ENCODE peak calls at places on chromosomes 6 and 20, in five cellular contexts. One of them, this sample, is unnamed.

GRCh38 chr6:5292154-5292553 is 30.8 kb downstream of the FARS2 start:
- DNase-seq in aorta: no peak
- DNase-seq in psoas muscle: no peak
- DNase-seq in fibroblast of lung: no peak
- DNase-seq in AG04450: no peak
- DNase-seq in this sample: no peak

GRCh38 chr20:57594092-57594911 is 25.9 kb downstream of the ZBP1 start:
- DNase-seq in aorta: peak
- DNase-seq in fibroblast of lung: peak
- DNase-seq in AG04450: no peak
- DNase-seq in psoas muscle: peak
- DNase-seq in this sample: no peak

GRCh38 chr6:38460216-38460615 is 179.5 kb downstream of the BTBD9 start:
- DNase-seq in aorta: no peak
- DNase-seq in psoas muscle: no peak
- DNase-seq in fibroblast of lung: peak
- DNase-seq in AG04450: peak
- DNase-seq in this sample: no peak

GRCh38 chr6:109082178-109082577 is 12.5 kb downstream of the SESN1 start:
- DNase-seq in AG04450: no peak
- DNase-seq in fibroblast of lung: peak
- DNase-seq in psoas muscle: no peak
- DNase-seq in aorta: no peak
- DNase-seq in this sample: no peak

GRCh38 chr6:46022110-46022948 is 6.7 kb upstream of the CLIC5 start:
- DNase-seq in fibroblast of lung: no peak
- DNase-seq in AG04450: no peak
- DNase-seq in psoas muscle: no peak
- DNase-seq in aorta: no peak
- DNase-seq in this sample: no peak

GRCh38 chr20:46751856-46752255 is 42.4 kb downstream of the SLC2A10 start:
- DNase-seq in AG04450: no peak
- DNase-seq in psoas muscle: no peak
- DNase-seq in aorta: no peak
- DNase-seq in fibroblast of lung: peak
- DNase-seq in this sample: no peak

GRCh38 chr6:167462913-167463312 is 138.0 kb downstream of the TTLL2 start:
- DNase-seq in aorta: no peak
- DNase-seq in psoas muscle: no peak
- DNase-seq in fibroblast of lung: no peak
- DNase-seq in AG04450: no peak
- DNase-seq in this sample: no peak

GRCh38 chr6:116764961-116765841 is at the start of gene FAM162B:
- DNase-seq in AG04450: no peak
- DNase-seq in aorta: no peak
- DNase-seq in fibroblast of lung: peak
- DNase-seq in psoas muscle: peak
- DNase-seq in this sample: no peak

GRCh38 chr20:25867776-25868649 is 171.4 kb upstream of the ZNF337 start:
- DNase-seq in aorta: peak
- DNase-seq in AG04450: no peak
- DNase-seq in psoas muscle: peak
- DNase-seq in fibroblast of lung: peak
- DNase-seq in this sample: peak

GRCh38 chr20:35276408-35276807 is 1.5 kb downstream of the MMP24OS start:
- DNase-seq in psoas muscle: no peak
- DNase-seq in AG04450: no peak
- DNase-seq in fibroblast of lung: no peak
- DNase-seq in aorta: no peak
- DNase-seq in this sample: no peak
- H3K4me3 ChIP-seq in psoas muscle: peak
- H3K4me3 ChIP-seq in AG04450: peak
- H3K4me3 ChIP-seq in fibroblast of lung: peak
- H3K4me3 ChIP-seq in aorta: no peak
- H3K4me3 ChIP-seq in this sample: no peak

GRCh38 chr6:143061597-143062385 is 1.1 kb downstream of the AIG1 start:
- DNase-seq in psoas muscle: no peak
- DNase-seq in fibroblast of lung: no peak
- DNase-seq in aorta: no peak
- DNase-seq in AG04450: no peak
- DNase-seq in this sample: no peak
- H3K4me3 ChIP-seq in psoas muscle: peak
- H3K4me3 ChIP-seq in fibroblast of lung: peak
- H3K4me3 ChIP-seq in aorta: no peak
- H3K4me3 ChIP-seq in AG04450: peak
- H3K4me3 ChIP-seq in this sample: no peak

DNA sequence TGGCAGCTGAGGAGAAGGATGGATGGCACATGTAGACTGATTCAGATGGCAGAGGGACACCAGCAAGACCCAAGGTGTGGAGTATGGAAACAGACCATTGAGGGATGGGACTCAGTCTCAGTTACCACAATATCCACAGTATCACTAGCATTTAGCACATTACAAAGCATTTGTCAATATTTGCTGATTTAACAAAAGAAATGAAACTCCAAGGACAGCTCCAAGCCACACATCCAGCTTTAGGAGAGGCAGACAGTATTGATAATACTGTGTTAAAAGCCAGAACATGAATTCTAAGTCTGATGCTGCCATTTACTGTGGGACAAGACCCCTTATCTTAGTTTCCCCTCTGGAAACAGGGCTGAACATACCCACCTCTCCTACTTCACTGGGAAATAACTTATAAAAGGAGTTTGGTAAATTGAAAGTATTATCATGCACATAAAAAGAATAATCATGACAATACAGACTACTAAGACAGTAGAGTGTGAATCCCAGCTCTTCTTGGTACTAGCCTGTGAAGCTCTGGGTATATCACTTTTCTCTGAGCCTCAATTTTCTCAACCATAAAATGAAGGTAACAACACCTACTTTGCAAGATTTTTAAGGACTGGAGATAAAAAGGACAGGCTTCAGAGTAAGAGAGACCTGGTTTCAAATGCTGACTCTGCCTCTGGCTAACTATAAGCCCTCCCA is 11.1 kb downstream of the BCL2L1 start:
- DNase-seq in fibroblast of lung: no peak
- DNase-seq in AG04450: no peak
- DNase-seq in psoas muscle: no peak
- DNase-seq in aorta: no peak
- DNase-seq in this sample: no peak
- H3K4me3 ChIP-seq in fibroblast of lung: no peak
- H3K4me3 ChIP-seq in AG04450: no peak
- H3K4me3 ChIP-seq in psoas muscle: peak
- H3K4me3 ChIP-seq in aorta: no peak
- H3K4me3 ChIP-seq in this sample: no peak

GRCh38 chr20:48006036-48006833 is 221.0 kb upstream of the SULF2 start:
- DNase-seq in AG04450: no peak
- DNase-seq in fibroblast of lung: no peak
- DNase-seq in psoas muscle: no peak
- DNase-seq in aorta: no peak
- DNase-seq in this sample: peak

GRCh38 chr20:47998736-47999135 is 213.5 kb upstream of the SULF2 start:
- DNase-seq in fibroblast of lung: no peak
- DNase-seq in aorta: no peak
- DNase-seq in psoas muscle: no peak
- DNase-seq in AG04450: no peak
- DNase-seq in this sample: no peak

GRCh38 chr20:48002517-48002970 is 217.3 kb upstream of the SULF2 start:
- DNase-seq in psoas muscle: no peak
- DNase-seq in fibroblast of lung: no peak
- DNase-seq in AG04450: no peak
- DNase-seq in aorta: no peak
- DNase-seq in this sample: no peak

GRCh38 chr20:47999166-47999565 is 213.9 kb upstream of the SULF2 start:
- DNase-seq in aorta: no peak
- DNase-seq in psoas muscle: no peak
- DNase-seq in AG04450: no peak
- DNase-seq in fibroblast of lung: no peak
- DNase-seq in this sample: no peak

DNA sequence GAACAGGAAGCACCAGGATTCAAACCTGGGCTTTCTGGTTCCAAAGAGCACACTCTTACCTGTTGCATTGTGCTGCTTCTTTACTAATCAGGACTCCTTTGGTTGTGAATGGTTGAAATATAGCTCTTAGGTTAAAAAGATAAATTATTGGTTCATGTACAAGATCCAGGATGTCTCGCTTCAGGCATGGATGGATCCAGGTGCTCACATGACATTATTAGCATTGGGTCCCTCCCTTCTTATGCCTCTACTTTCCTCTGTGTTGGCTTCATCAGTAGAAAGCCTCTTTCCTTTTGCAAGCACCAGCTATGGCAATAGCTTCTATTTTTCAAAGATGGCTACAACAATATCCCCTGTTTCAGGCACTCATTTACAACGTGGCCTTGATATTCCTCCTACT is 217.7 kb upstream of the SULF2 start:
- DNase-seq in psoas muscle: no peak
- DNase-seq in AG04450: no peak
- DNase-seq in fibroblast of lung: no peak
- DNase-seq in aorta: no peak
- DNase-seq in this sample: no peak
- H3K4me3 ChIP-seq in psoas muscle: no peak
- H3K4me3 ChIP-seq in AG04450: no peak
- H3K4me3 ChIP-seq in fibroblast of lung: no peak
- H3K4me3 ChIP-seq in aorta: no peak
- H3K4me3 ChIP-seq in this sample: no peak

GRCh38 chr6:16063580-16063979 is 65.3 kb upstream of the MYLIP start:
- DNase-seq in aorta: no peak
- DNase-seq in AG04450: no peak
- DNase-seq in fibroblast of lung: no peak
- DNase-seq in psoas muscle: no peak
- DNase-seq in this sample: no peak

GRCh38 chr6:16067568-16067967 is 61.3 kb upstream of the MYLIP start:
- DNase-seq in psoas muscle: no peak
- DNase-seq in fibroblast of lung: no peak
- DNase-seq in aorta: no peak
- DNase-seq in AG04450: no peak
- DNase-seq in this sample: no peak

GRCh38 chr6:16064687-16065086 is 64.2 kb upstream of the MYLIP start:
- DNase-seq in psoas muscle: no peak
- DNase-seq in fibroblast of lung: no peak
- DNase-seq in AG04450: no peak
- DNase-seq in aorta: no peak
- DNase-seq in this sample: no peak

DNA sequence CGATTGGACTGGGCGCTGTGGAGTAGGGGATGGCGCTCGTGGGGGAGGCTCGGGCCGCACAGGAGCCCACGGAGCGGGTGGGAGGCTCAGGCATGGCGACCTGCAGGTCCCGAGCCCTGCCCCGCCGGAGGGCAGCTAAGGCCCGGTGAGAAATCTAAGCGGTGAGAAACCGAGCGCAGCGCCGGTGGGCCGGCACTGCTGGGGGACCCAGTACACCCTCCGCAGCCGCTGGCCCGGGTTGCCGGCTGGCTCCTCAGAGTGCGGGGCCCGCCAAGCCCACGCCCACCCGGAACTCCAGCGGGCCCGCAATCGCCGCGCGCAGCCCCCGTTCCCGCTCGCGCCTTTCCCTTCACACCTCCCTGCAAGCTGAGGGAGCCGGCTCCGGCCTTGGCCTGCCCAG is 59.7 kb upstream of the MYLIP start:
- DNase-seq in AG04450: no peak
- DNase-seq in aorta: no peak
- DNase-seq in psoas muscle: no peak
- DNase-seq in fibroblast of lung: no peak
- DNase-seq in this sample: no peak
- H3K4me3 ChIP-seq in AG04450: no peak
- H3K4me3 ChIP-seq in aorta: no peak
- H3K4me3 ChIP-seq in psoas muscle: no peak
- H3K4me3 ChIP-seq in fibroblast of lung: no peak
- H3K4me3 ChIP-seq in this sample: no peak

GRCh38 chr20:845967-846893 is 12.7 kb downstream of the FAM110A start:
- DNase-seq in aorta: peak
- DNase-seq in fibroblast of lung: no peak
- DNase-seq in psoas muscle: no peak
- DNase-seq in AG04450: no peak
- DNase-seq in this sample: no peak

GRCh38 chr20:846894-847278 is 13.4 kb downstream of the FAM110A start:
- DNase-seq in AG04450: no peak
- DNase-seq in aorta: peak
- DNase-seq in fibroblast of lung: no peak
- DNase-seq in psoas muscle: no peak
- DNase-seq in this sample: peak

GRCh38 chr20:843908-844307 is 10.4 kb downstream of the FAM110A start:
- DNase-seq in aorta: peak
- DNase-seq in AG04450: no peak
- DNase-seq in fibroblast of lung: no peak
- DNase-seq in psoas muscle: no peak
- DNase-seq in this sample: no peak

GRCh38 chr20:844473-845225 is 11.1 kb downstream of the FAM110A start:
- DNase-seq in aorta: peak
- DNase-seq in psoas muscle: peak
- DNase-seq in AG04450: peak
- DNase-seq in fibroblast of lung: peak
- DNase-seq in this sample: peak

GRCh38 chr20:845226-845868 is 11.8 kb downstream of the FAM110A start:
- DNase-seq in fibroblast of lung: no peak
- DNase-seq in AG04450: no peak
- DNase-seq in aorta: no peak
- DNase-seq in psoas muscle: no peak
- DNase-seq in this sample: no peak
- H3K4me3 ChIP-seq in fibroblast of lung: no peak
- H3K4me3 ChIP-seq in AG04450: no peak
- H3K4me3 ChIP-seq in aorta: no peak
- H3K4me3 ChIP-seq in psoas muscle: peak
- H3K4me3 ChIP-seq in this sample: no peak

DNA sequence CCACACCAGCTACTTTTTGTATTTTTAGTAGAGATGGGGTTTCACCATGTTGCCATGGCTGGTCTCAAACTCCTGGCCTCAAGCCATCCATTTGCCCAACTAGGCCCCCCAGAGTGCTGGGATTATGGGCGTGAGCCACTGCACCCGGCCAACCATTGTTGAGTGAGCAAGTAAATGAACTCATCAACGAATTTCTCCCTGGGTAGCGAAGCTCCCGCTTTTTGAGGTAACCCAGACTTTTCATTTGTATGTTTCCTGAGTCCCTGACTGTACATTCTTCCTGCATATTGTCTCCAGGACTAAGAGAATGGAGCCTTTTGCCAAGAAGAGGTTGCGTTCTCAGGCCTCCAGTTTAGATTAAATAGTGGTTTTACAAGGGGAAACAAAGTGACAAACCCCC is 36.4 kb downstream of the RIPOR3 start:
- DNase-seq in aorta: no peak
- DNase-seq in fibroblast of lung: no peak
- DNase-seq in psoas muscle: no peak
- DNase-seq in AG04450: no peak
- DNase-seq in this sample: no peak
- H3K4me3 ChIP-seq in aorta: no peak
- H3K4me3 ChIP-seq in fibroblast of lung: no peak
- H3K4me3 ChIP-seq in psoas muscle: no peak
- H3K4me3 ChIP-seq in AG04450: no peak
- H3K4me3 ChIP-seq in this sample: no peak

This sample was measured in Jurkat, Clone E6-1.